ENCODE peak calls at places on chromosomes 7 and 10, in nine cellular contexts. One of them, this sample, is unnamed.

GRCh38 chr10:73827346-73828089 is 16.1 kb upstream of the NDST2 start:
- DNase-seq in Karpas-422: peak; percentile 19
- DNase-seq in NCI-H460: no peak
- DNase-seq in RPMI8226: no peak
- DNase-seq in smooth muscle cell of the brain vasculature: no peak
- DNase-seq in CD4-positive, alpha-beta T cell: no peak
- DNase-seq in activated naive CD8-positive, alpha-beta T cell treated with anti-CD3 and anti-CD28 coated beads, Interleukin-2, amount 50 U/mL, for 16 hours: no peak
- DNase-seq in fibroblast of lung: no peak
- DNase-seq in progenitor cell of endocrine pancreas: no peak
- DNase-seq in this sample: no peak

GRCh38 chr10:53357587-53357986 is 585.0 kb upstream of the MBL2 start:
- DNase-seq in Karpas-422: no peak
- DNase-seq in NCI-H460: no peak
- DNase-seq in RPMI8226: no peak
- DNase-seq in smooth muscle cell of the brain vasculature: no peak
- DNase-seq in CD4-positive, alpha-beta T cell: no peak
- DNase-seq in activated naive CD8-positive, alpha-beta T cell treated with anti-CD3 and anti-CD28 coated beads, Interleukin-2, amount 50 U/mL, for 16 hours: no peak
- DNase-seq in fibroblast of lung: no peak
- DNase-seq in progenitor cell of endocrine pancreas: no peak
- DNase-seq in this sample: no peak

GRCh38 chr10:63819753-63820347 is 298.6 kb downstream of the REEP3 start:
- DNase-seq in Karpas-422: peak; percentile 57
- DNase-seq in NCI-H460: peak; percentile 53
- DNase-seq in RPMI8226: peak; percentile 32
- DNase-seq in smooth muscle cell of the brain vasculature: peak; percentile 65
- DNase-seq in CD4-positive, alpha-beta T cell: no peak
- DNase-seq in activated naive CD8-positive, alpha-beta T cell treated with anti-CD3 and anti-CD28 coated beads, Interleukin-2, amount 50 U/mL, for 16 hours: no peak
- DNase-seq in fibroblast of lung: peak; percentile 76
- DNase-seq in progenitor cell of endocrine pancreas: peak; percentile 37
- DNase-seq in this sample: peak; percentile 65

GRCh38 chr7:116663744-116664143 is 8.3 kb upstream of the MET start:
- DNase-seq in Karpas-422: no peak
- DNase-seq in NCI-H460: no peak
- DNase-seq in RPMI8226: no peak
- DNase-seq in smooth muscle cell of the brain vasculature: no peak
- DNase-seq in CD4-positive, alpha-beta T cell: no peak
- DNase-seq in activated naive CD8-positive, alpha-beta T cell treated with anti-CD3 and anti-CD28 coated beads, Interleukin-2, amount 50 U/mL, for 16 hours: no peak
- DNase-seq in fibroblast of lung: no peak
- DNase-seq in progenitor cell of endocrine pancreas: no peak
- DNase-seq in this sample: no peak

GRCh38 chr7:136655414-136655813 is 213.0 kb upstream of the CHRM2 start:
- DNase-seq in Karpas-422: peak; percentile 75
- DNase-seq in NCI-H460: no peak
- DNase-seq in RPMI8226: no peak
- DNase-seq in smooth muscle cell of the brain vasculature: no peak
- DNase-seq in CD4-positive, alpha-beta T cell: no peak
- DNase-seq in activated naive CD8-positive, alpha-beta T cell treated with anti-CD3 and anti-CD28 coated beads, Interleukin-2, amount 50 U/mL, for 16 hours: no peak
- DNase-seq in fibroblast of lung: no peak
- DNase-seq in progenitor cell of endocrine pancreas: no peak
- DNase-seq in this sample: no peak

GRCh38 chr10:70493660-70494234 is 15.2 kb downstream of the PALD1 start:
- DNase-seq in Karpas-422: peak; percentile 99
- DNase-seq in NCI-H460: no peak
- DNase-seq in RPMI8226: peak; percentile 73
- DNase-seq in smooth muscle cell of the brain vasculature: no peak
- DNase-seq in CD4-positive, alpha-beta T cell: no peak
- DNase-seq in activated naive CD8-positive, alpha-beta T cell treated with anti-CD3 and anti-CD28 coated beads, Interleukin-2, amount 50 U/mL, for 16 hours: no peak
- DNase-seq in fibroblast of lung: no peak
- DNase-seq in progenitor cell of endocrine pancreas: peak; percentile 26
- DNase-seq in this sample: no peak

GRCh38 chr10:52918714-52919316 is 146.2 kb upstream of the MBL2 start:
- DNase-seq in Karpas-422: no peak
- DNase-seq in NCI-H460: no peak
- DNase-seq in RPMI8226: no peak
- DNase-seq in smooth muscle cell of the brain vasculature: no peak
- DNase-seq in CD4-positive, alpha-beta T cell: no peak
- DNase-seq in activated naive CD8-positive, alpha-beta T cell treated with anti-CD3 and anti-CD28 coated beads, Interleukin-2, amount 50 U/mL, for 16 hours: no peak
- DNase-seq in fibroblast of lung: no peak
- DNase-seq in progenitor cell of endocrine pancreas: no peak
- DNase-seq in this sample: no peak

GRCh38 chr7:34849163-34849960 is 187.9 kb downstream of the DPY19L1 start:
- DNase-seq in Karpas-422: no peak
- DNase-seq in NCI-H460: peak; percentile 41
- DNase-seq in RPMI8226: no peak
- DNase-seq in smooth muscle cell of the brain vasculature: no peak
- DNase-seq in CD4-positive, alpha-beta T cell: no peak
- DNase-seq in activated naive CD8-positive, alpha-beta T cell treated with anti-CD3 and anti-CD28 coated beads, Interleukin-2, amount 50 U/mL, for 16 hours: no peak
- DNase-seq in fibroblast of lung: no peak
- DNase-seq in progenitor cell of endocrine pancreas: no peak
- DNase-seq in this sample: peak; percentile 31

GRCh38 chr7:40826419-40827216 is 691.8 kb downstream of the SUGCT start:
- DNase-seq in Karpas-422: no peak
- DNase-seq in NCI-H460: no peak
- DNase-seq in RPMI8226: no peak
- DNase-seq in smooth muscle cell of the brain vasculature: no peak
- DNase-seq in CD4-positive, alpha-beta T cell: no peak
- DNase-seq in activated naive CD8-positive, alpha-beta T cell treated with anti-CD3 and anti-CD28 coated beads, Interleukin-2, amount 50 U/mL, for 16 hours: no peak
- DNase-seq in fibroblast of lung: no peak
- DNase-seq in progenitor cell of endocrine pancreas: no peak
- DNase-seq in this sample: no peak

GRCh38 chr7:12570529-12571461 is at the start of gene SCIN:
- DNase-seq in Karpas-422: no peak
- DNase-seq in NCI-H460: peak; percentile 34
- DNase-seq in RPMI8226: peak; percentile 66
- DNase-seq in smooth muscle cell of the brain vasculature: no peak
- DNase-seq in CD4-positive, alpha-beta T cell: peak; percentile 5
- DNase-seq in activated naive CD8-positive, alpha-beta T cell treated with anti-CD3 and anti-CD28 coated beads, Interleukin-2, amount 50 U/mL, for 16 hours: no peak
- DNase-seq in fibroblast of lung: peak; percentile 9
- DNase-seq in progenitor cell of endocrine pancreas: no peak
- DNase-seq in this sample: peak; percentile 34

GRCh38 chr10:78412605-78413004 is 378.9 kb downstream of the RPS24 start:
- DNase-seq in Karpas-422: no peak
- DNase-seq in NCI-H460: no peak
- DNase-seq in RPMI8226: no peak
- DNase-seq in smooth muscle cell of the brain vasculature: no peak
- DNase-seq in CD4-positive, alpha-beta T cell: no peak
- DNase-seq in activated naive CD8-positive, alpha-beta T cell treated with anti-CD3 and anti-CD28 coated beads, Interleukin-2, amount 50 U/mL, for 16 hours: no peak
- DNase-seq in fibroblast of lung: no peak
- DNase-seq in progenitor cell of endocrine pancreas: no peak
- DNase-seq in this sample: no peak

GRCh38 chr10:53537508-53537907 is 764.9 kb upstream of the MBL2 start:
- DNase-seq in Karpas-422: no peak
- DNase-seq in NCI-H460: peak; percentile 12
- DNase-seq in RPMI8226: no peak
- DNase-seq in smooth muscle cell of the brain vasculature: no peak
- DNase-seq in CD4-positive, alpha-beta T cell: no peak
- DNase-seq in activated naive CD8-positive, alpha-beta T cell treated with anti-CD3 and anti-CD28 coated beads, Interleukin-2, amount 50 U/mL, for 16 hours: no peak
- DNase-seq in fibroblast of lung: no peak
- DNase-seq in progenitor cell of endocrine pancreas: no peak
- DNase-seq in this sample: no peak

GRCh38 chr10:4740471-4740870 is 85.5 kb upstream of the AKR1E2 start:
- DNase-seq in Karpas-422: no peak
- DNase-seq in NCI-H460: no peak
- DNase-seq in RPMI8226: no peak
- DNase-seq in smooth muscle cell of the brain vasculature: no peak
- DNase-seq in CD4-positive, alpha-beta T cell: no peak
- DNase-seq in activated naive CD8-positive, alpha-beta T cell treated with anti-CD3 and anti-CD28 coated beads, Interleukin-2, amount 50 U/mL, for 16 hours: no peak
- DNase-seq in fibroblast of lung: peak; percentile 52
- DNase-seq in progenitor cell of endocrine pancreas: no peak
- DNase-seq in this sample: no peak

GRCh38 chr7:40329601-40330153 is 194.9 kb downstream of the SUGCT start:
- DNase-seq in Karpas-422: peak; percentile 82
- DNase-seq in NCI-H460: peak; percentile 61
- DNase-seq in RPMI8226: peak; percentile 41
- DNase-seq in smooth muscle cell of the brain vasculature: no peak
- DNase-seq in CD4-positive, alpha-beta T cell: no peak
- DNase-seq in activated naive CD8-positive, alpha-beta T cell treated with anti-CD3 and anti-CD28 coated beads, Interleukin-2, amount 50 U/mL, for 16 hours: no peak
- DNase-seq in fibroblast of lung: peak; percentile 74
- DNase-seq in progenitor cell of endocrine pancreas: no peak
- DNase-seq in this sample: peak; percentile 53

GRCh38 chr10:49488056-49488455 is 50.9 kb downstream of the ERCC6 start:
- DNase-seq in Karpas-422: no peak
- DNase-seq in NCI-H460: no peak
- DNase-seq in RPMI8226: no peak
- DNase-seq in smooth muscle cell of the brain vasculature: no peak
- DNase-seq in CD4-positive, alpha-beta T cell: no peak
- DNase-seq in activated naive CD8-positive, alpha-beta T cell treated with anti-CD3 and anti-CD28 coated beads, Interleukin-2, amount 50 U/mL, for 16 hours: no peak
- DNase-seq in fibroblast of lung: no peak
- DNase-seq in progenitor cell of endocrine pancreas: peak; percentile 20
- DNase-seq in this sample: no peak

GRCh38 chr7:2199528-2199927 is 33.2 kb downstream of the MAD1L1 start:
- DNase-seq in Karpas-422: no peak
- DNase-seq in NCI-H460: no peak
- DNase-seq in RPMI8226: no peak
- DNase-seq in smooth muscle cell of the brain vasculature: no peak
- DNase-seq in CD4-positive, alpha-beta T cell: no peak
- DNase-seq in activated naive CD8-positive, alpha-beta T cell treated with anti-CD3 and anti-CD28 coated beads, Interleukin-2, amount 50 U/mL, for 16 hours: no peak
- DNase-seq in fibroblast of lung: no peak
- DNase-seq in progenitor cell of endocrine pancreas: no peak
- DNase-seq in this sample: no peak

GRCh38 chr10:102604379-102604960 is 39.8 kb upstream of the TRIM8 start:
- DNase-seq in Karpas-422: no peak
- DNase-seq in NCI-H460: no peak
- DNase-seq in RPMI8226: no peak
- DNase-seq in smooth muscle cell of the brain vasculature: no peak
- DNase-seq in CD4-positive, alpha-beta T cell: no peak
- DNase-seq in activated naive CD8-positive, alpha-beta T cell treated with anti-CD3 and anti-CD28 coated beads, Interleukin-2, amount 50 U/mL, for 16 hours: no peak
- DNase-seq in fibroblast of lung: peak; percentile 72
- DNase-seq in progenitor cell of endocrine pancreas: no peak
- DNase-seq in this sample: peak; percentile 86

GRCh38 chr7:103447073-103447960 is 1.3 kb upstream of the SLC26A5 start:
- DNase-seq in Karpas-422: peak; percentile 80
- DNase-seq in NCI-H460: peak; percentile 63
- DNase-seq in RPMI8226: peak; percentile 74
- DNase-seq in smooth muscle cell of the brain vasculature: peak; percentile 7
- DNase-seq in CD4-positive, alpha-beta T cell: no peak
- DNase-seq in activated naive CD8-positive, alpha-beta T cell treated with anti-CD3 and anti-CD28 coated beads, Interleukin-2, amount 50 U/mL, for 16 hours: no peak
- DNase-seq in fibroblast of lung: peak; percentile 49
- DNase-seq in progenitor cell of endocrine pancreas: peak; percentile 47
- DNase-seq in this sample: peak; percentile 65

GRCh38 chr7:4604456-4604940 is 77.6 kb upstream of the FOXK1 start:
- DNase-seq in Karpas-422: no peak
- DNase-seq in NCI-H460: no peak
- DNase-seq in RPMI8226: no peak
- DNase-seq in smooth muscle cell of the brain vasculature: no peak
- DNase-seq in CD4-positive, alpha-beta T cell: no peak
- DNase-seq in activated naive CD8-positive, alpha-beta T cell treated with anti-CD3 and anti-CD28 coated beads, Interleukin-2, amount 50 U/mL, for 16 hours: no peak
- DNase-seq in fibroblast of lung: no peak
- DNase-seq in progenitor cell of endocrine pancreas: no peak
- DNase-seq in this sample: no peak

GRCh38 chr10:122149138-122149606 is 121.9 kb upstream of the BTBD16 start:
- DNase-seq in Karpas-422: no peak
- DNase-seq in NCI-H460: no peak
- DNase-seq in RPMI8226: no peak
- DNase-seq in smooth muscle cell of the brain vasculature: no peak
- DNase-seq in CD4-positive, alpha-beta T cell: no peak
- DNase-seq in activated naive CD8-positive, alpha-beta T cell treated with anti-CD3 and anti-CD28 coated beads, Interleukin-2, amount 50 U/mL, for 16 hours: no peak
- DNase-seq in fibroblast of lung: peak; percentile 74
- DNase-seq in progenitor cell of endocrine pancreas: no peak
- DNase-seq in this sample: no peak

GRCh38 chr7:42700376-42701327 is 211.2 kb downstream of the C7orf25 start:
- DNase-seq in Karpas-422: no peak
- DNase-seq in NCI-H460: no peak
- DNase-seq in RPMI8226: no peak
- DNase-seq in smooth muscle cell of the brain vasculature: no peak
- DNase-seq in CD4-positive, alpha-beta T cell: no peak
- DNase-seq in activated naive CD8-positive, alpha-beta T cell treated with anti-CD3 and anti-CD28 coated beads, Interleukin-2, amount 50 U/mL, for 16 hours: no peak
- DNase-seq in fibroblast of lung: peak; percentile 82
- DNase-seq in progenitor cell of endocrine pancreas: no peak
- DNase-seq in this sample: no peak

GRCh38 chr10:69861251-69862240 is 59.8 kb downstream of the COL13A1 start:
- DNase-seq in Karpas-422: peak; percentile 65
- DNase-seq in NCI-H460: peak; percentile 26
- DNase-seq in RPMI8226: peak; percentile 60
- DNase-seq in smooth muscle cell of the brain vasculature: no peak
- DNase-seq in CD4-positive, alpha-beta T cell: no peak
- DNase-seq in activated naive CD8-positive, alpha-beta T cell treated with anti-CD3 and anti-CD28 coated beads, Interleukin-2, amount 50 U/mL, for 16 hours: no peak
- DNase-seq in fibroblast of lung: peak; percentile 83
- DNase-seq in progenitor cell of endocrine pancreas: no peak
- DNase-seq in this sample: peak; percentile 40

GRCh38 chr10:110368556-110368955 is 63.8 kb upstream of the SMNDC1 start:
- DNase-seq in Karpas-422: no peak
- DNase-seq in NCI-H460: no peak
- DNase-seq in RPMI8226: no peak
- DNase-seq in smooth muscle cell of the brain vasculature: no peak
- DNase-seq in CD4-positive, alpha-beta T cell: no peak
- DNase-seq in activated naive CD8-positive, alpha-beta T cell treated with anti-CD3 and anti-CD28 coated beads, Interleukin-2, amount 50 U/mL, for 16 hours: no peak
- DNase-seq in fibroblast of lung: no peak
- DNase-seq in progenitor cell of endocrine pancreas: no peak
- DNase-seq in this sample: no peak

GRCh38 chr10:97291357-97292096 is 910 bp downstream of the ARHGAP19 start:
- DNase-seq in Karpas-422: peak; percentile 39
- DNase-seq in NCI-H460: no peak
- DNase-seq in RPMI8226: no peak
- DNase-seq in smooth muscle cell of the brain vasculature: no peak
- DNase-seq in CD4-positive, alpha-beta T cell: no peak
- DNase-seq in activated naive CD8-positive, alpha-beta T cell treated with anti-CD3 and anti-CD28 coated beads, Interleukin-2, amount 50 U/mL, for 16 hours: no peak
- DNase-seq in fibroblast of lung: no peak
- DNase-seq in progenitor cell of endocrine pancreas: no peak
- DNase-seq in this sample: no peak

GRCh38 chr10:34547283-34547682 is 267.8 kb downstream of the PARD3 start:
- DNase-seq in Karpas-422: no peak
- DNase-seq in NCI-H460: no peak
- DNase-seq in RPMI8226: no peak
- DNase-seq in smooth muscle cell of the brain vasculature: no peak
- DNase-seq in CD4-positive, alpha-beta T cell: no peak
- DNase-seq in activated naive CD8-positive, alpha-beta T cell treated with anti-CD3 and anti-CD28 coated beads, Interleukin-2, amount 50 U/mL, for 16 hours: no peak
- DNase-seq in fibroblast of lung: peak; percentile 85
- DNase-seq in progenitor cell of endocrine pancreas: no peak
- DNase-seq in this sample: no peak

GRCh38 chr10:70232155-70232858 is 922 bp downstream of the PPA1 start:
- DNase-seq in Karpas-422: peak; percentile 71
- DNase-seq in NCI-H460: peak; percentile 23
- DNase-seq in RPMI8226: peak; percentile 33
- DNase-seq in smooth muscle cell of the brain vasculature: no peak
- DNase-seq in CD4-positive, alpha-beta T cell: peak; percentile 12
- DNase-seq in activated naive CD8-positive, alpha-beta T cell treated with anti-CD3 and anti-CD28 coated beads, Interleukin-2, amount 50 U/mL, for 16 hours: no peak
- DNase-seq in fibroblast of lung: peak; percentile 58
- DNase-seq in progenitor cell of endocrine pancreas: no peak
- DNase-seq in this sample: peak; percentile 36

GRCh38 chr10:130400890-130401289 is 264.7 kb downstream of the GLRX3 start:
- DNase-seq in Karpas-422: no peak
- DNase-seq in NCI-H460: no peak
- DNase-seq in RPMI8226: no peak
- DNase-seq in smooth muscle cell of the brain vasculature: no peak
- DNase-seq in CD4-positive, alpha-beta T cell: no peak
- DNase-seq in activated naive CD8-positive, alpha-beta T cell treated with anti-CD3 and anti-CD28 coated beads, Interleukin-2, amount 50 U/mL, for 16 hours: no peak
- DNase-seq in fibroblast of lung: no peak
- DNase-seq in progenitor cell of endocrine pancreas: no peak
- DNase-seq in this sample: no peak

GRCh38 chr10:116691544-116692126 is 50.7 kb downstream of the HSPA12A start:
- DNase-seq in Karpas-422: no peak
- DNase-seq in NCI-H460: no peak
- DNase-seq in RPMI8226: no peak
- DNase-seq in smooth muscle cell of the brain vasculature: no peak
- DNase-seq in CD4-positive, alpha-beta T cell: no peak
- DNase-seq in activated naive CD8-positive, alpha-beta T cell treated with anti-CD3 and anti-CD28 coated beads, Interleukin-2, amount 50 U/mL, for 16 hours: no peak
- DNase-seq in fibroblast of lung: peak; percentile 3
- DNase-seq in progenitor cell of endocrine pancreas: no peak
- DNase-seq in this sample: no peak

GRCh38 chr7:3087243-3087642 is 43.6 kb upstream of the CARD11 start:
- DNase-seq in Karpas-422: no peak
- DNase-seq in NCI-H460: no peak
- DNase-seq in RPMI8226: no peak
- DNase-seq in smooth muscle cell of the brain vasculature: peak; percentile 6
- DNase-seq in CD4-positive, alpha-beta T cell: no peak
- DNase-seq in activated naive CD8-positive, alpha-beta T cell treated with anti-CD3 and anti-CD28 coated beads, Interleukin-2, amount 50 U/mL, for 16 hours: no peak
- DNase-seq in fibroblast of lung: peak; percentile 55
- DNase-seq in progenitor cell of endocrine pancreas: no peak
- DNase-seq in this sample: no peak

GRCh38 chr7:130380861-130381455 is 664 bp downstream of the CPA1 start:
- DNase-seq in Karpas-422: no peak
- DNase-seq in NCI-H460: no peak
- DNase-seq in RPMI8226: no peak
- DNase-seq in smooth muscle cell of the brain vasculature: no peak
- DNase-seq in CD4-positive, alpha-beta T cell: no peak
- DNase-seq in activated naive CD8-positive, alpha-beta T cell treated with anti-CD3 and anti-CD28 coated beads, Interleukin-2, amount 50 U/mL, for 16 hours: no peak
- DNase-seq in fibroblast of lung: no peak
- DNase-seq in progenitor cell of endocrine pancreas: no peak
- DNase-seq in this sample: no peak

GRCh38 chr10:48454302-48455054 is 148.0 kb downstream of the MAPK8 start:
- DNase-seq in Karpas-422: no peak
- DNase-seq in NCI-H460: no peak
- DNase-seq in RPMI8226: no peak
- DNase-seq in smooth muscle cell of the brain vasculature: no peak
- DNase-seq in CD4-positive, alpha-beta T cell: no peak
- DNase-seq in activated naive CD8-positive, alpha-beta T cell treated with anti-CD3 and anti-CD28 coated beads, Interleukin-2, amount 50 U/mL, for 16 hours: no peak
- DNase-seq in fibroblast of lung: no peak
- DNase-seq in progenitor cell of endocrine pancreas: peak; percentile 40
- DNase-seq in this sample: no peak